ENCODE peak calls at places on chromosomes 2 and 18, in eight cellular contexts. F is dorsolateral prefrontal cortex, W is nucleus accumbens, E is T1000, H is A172, O is renal cortical epithelial cell, R is GM23248, Y is NCI-H1436. U is an unnamed sample.

GRCh38 chr2:191151315-191151698 is 513 bp upstream of the STAT4 start:
- DNase-seq in R (no peak), E (no peak), O (no peak), Y (no peak), F (no peak), W (no peak), H (no peak), U (no peak)

GRCh38 chr2:96554293-96555145 is 18.0 kb downstream of the ARID5A start:
- DNase-seq in W (peak), O (peak), F (peak), E (peak), R (peak), Y (peak), H (peak), U (no peak)

GRCh38 chr18:28108254-28108653 is 68.7 kb downstream of the CDH2 start:
- DNase-seq in R (no peak), W (no peak), E (no peak), H (no peak), F (no peak), Y (no peak), O (no peak), U (no peak)

GRCh38 chr2:215573495-215573894 is 137.6 kb upstream of the FN1 start:
- DNase-seq in E (no peak), H (no peak), F (no peak), Y (no peak), W (no peak), O (no peak), R (peak), U (no peak)

GRCh38 chr2:23566236-23567142 is 181.5 kb downstream of the KLHL29 start:
- DNase-seq in O (peak), Y (no peak), E (no peak), W (no peak), H (peak), F (no peak), R (peak), U (no peak)

GRCh38 chr2:42139141-42139540 is 30.0 kb upstream of the EML4 start:
- DNase-seq in E (no peak), F (no peak), Y (no peak), W (no peak), R (peak), O (no peak), H (no peak), U (no peak)

GRCh38 chr2:66717973-66718372 is 283.0 kb downstream of the MEIS1 start:
- DNase-seq in W (no peak), R (no peak), O (no peak), F (no peak), Y (no peak), E (no peak), H (no peak), U (no peak)

GRCh38 chr2:55159037-55159651 is 72.9 kb downstream of the CLHC1 start:
- DNase-seq in E (no peak), O (no peak), F (no peak), Y (no peak), W (no peak), H (peak), R (no peak), U (no peak)

GRCh38 chr2:68565858-68566257 is 77.5 kb upstream of the PROKR1 start:
- DNase-seq in F (no peak), Y (no peak), O (peak), R (peak), W (no peak), H (peak), E (no peak), U (no peak)

GRCh38 chr18:57970356-57971095 is 73.5 kb upstream of the NEDD4L start:
- DNase-seq in H (no peak), E (no peak), O (no peak), Y (no peak), F (no peak), W (no peak), R (peak), U (no peak)

GRCh38 chr18:38450876-38451275 is 885.3 kb upstream of the CELF4 start:
- DNase-seq in R (no peak), E (no peak), O (no peak), H (no peak), F (no peak), W (no peak), Y (no peak), U (no peak)

GRCh38 chr2:11156396-11157075 is 1.3 kb downstream of the SLC66A3 start:
- DNase-seq in H (no peak), W (no peak), F (no peak), R (no peak), E (no peak), Y (no peak), O (no peak), U (no peak)

GRCh38 chr2:18525236-18525635 is 35.2 kb downstream of the RDH14 start:
- DNase-seq in F (no peak), H (no peak), W (no peak), O (no peak), E (no peak), Y (no peak), R (no peak), U (no peak)

GRCh38 chr2:216803803-216804202 is 56.1 kb downstream of the TNP1 start:
- DNase-seq in H (no peak), R (no peak), Y (no peak), O (no peak), W (no peak), F (no peak), E (no peak), U (peak)

GRCh38 chr18:11052800-11053199 is 96.6 kb downstream of the PIEZO2 start:
- DNase-seq in H (peak), R (peak), W (no peak), O (no peak), E (no peak), Y (no peak), F (no peak), U (no peak)

GRCh38 chr2:176534798-176535479 is 265.7 kb downstream of the MTX2 start:
- DNase-seq in H (peak), W (no peak), F (no peak), R (peak), E (no peak), Y (no peak), O (peak), U (no peak)

GRCh38 chr2:176931588-176932563 is 280.7 kb upstream of the HNRNPA3 start:
- DNase-seq in O (peak), E (no peak), F (no peak), H (peak), Y (no peak), W (no peak), R (peak), U (no peak)

GRCh38 chr2:130391872-130392670 is 36.2 kb downstream of the PTPN18 start:
- DNase-seq in E (no peak), H (no peak), O (no peak), R (peak), Y (no peak), F (no peak), W (no peak), U (peak)

GRCh38 chr18:2978626-2979025 is 34.3 kb downstream of the LPIN2 start:
- DNase-seq in H (peak), E (peak), W (no peak), Y (no peak), F (no peak), O (peak), R (peak), U (no peak)

GRCh38 chr2:177169810-177170514 is 42.6 kb upstream of the HNRNPA3 start:
- DNase-seq in Y (peak), E (no peak), H (no peak), O (no peak), F (no peak), R (no peak), W (no peak), U (no peak)

GRCh38 chr2:1972948-1973347 is 228.6 kb upstream of the PXDN start:
- DNase-seq in H (no peak), W (no peak), F (no peak), E (no peak), O (no peak), Y (no peak), R (no peak), U (no peak)

GRCh38 chr2:135299165-135299564 is 231.9 kb downstream of the ZRANB3 start:
- DNase-seq in Y (no peak), O (no peak), H (no peak), F (no peak), E (no peak), W (no peak), R (no peak), U (no peak)

GRCh38 chr2:194819367-194819766 is 837.7 kb upstream of the SLC39A10 start:
- DNase-seq in W (no peak), H (peak), O (no peak), R (no peak), Y (peak), F (no peak), E (no peak), U (no peak)

GRCh38 chr2:105734762-105735538 is 9.8 kb upstream of the NCK2 start:
- DNase-seq in O (peak), Y (no peak), W (no peak), F (no peak), R (peak), E (no peak), H (peak), U (no peak)

GRCh38 chr2:41698787-41699422 is 348.9 kb upstream of the PKDCC start:
- DNase-seq in F (peak), W (peak), R (peak), Y (no peak), O (no peak), H (peak), E (no peak), U (peak)

GRCh38 chr2:158179660-158180059 is 78.0 kb downstream of the UPP2 start:
- DNase-seq in E (no peak), H (peak), O (peak), F (no peak), Y (no peak), W (no peak), R (peak), U (no peak)

GRCh38 chr2:61431345-61431744 is 39.5 kb downstream of the USP34 start:
- DNase-seq in W (no peak), F (no peak), Y (no peak), H (no peak), O (no peak), R (no peak), E (no peak), U (no peak)

GRCh38 chr2:13035866-13036265 is 319.1 kb downstream of the TRIB2 start:
- DNase-seq in O (no peak), F (no peak), R (no peak), H (no peak), Y (no peak), W (no peak), E (no peak), U (no peak)

GRCh38 chr2:150621800-150622199 is 134.3 kb upstream of the RND3 start:
- DNase-seq in Y (no peak), O (peak), E (peak), F (no peak), W (no peak), R (peak), H (peak), U (no peak)

GRCh38 chr2:160353166-160353565 is 140.4 kb downstream of the RBMS1 start:
- DNase-seq in E (no peak), Y (no peak), O (no peak), R (no peak), F (no peak), H (no peak), W (no peak), U (no peak)

GRCh38 chr2:197161738-197162137 is 148.8 kb downstream of the ANKRD44 start:
- DNase-seq in F (no peak), Y (no peak), H (no peak), O (no peak), R (no peak), E (no peak), W (no peak), U (no peak)

GRCh38 chr2:229832499-229832898 is 89.3 kb downstream of the TRIP12 start:
- DNase-seq in W (no peak), E (no peak), F (no peak), R (no peak), Y (no peak), H (no peak), O (peak), U (no peak)

GRCh38 chr2:53075760-53076159 is 691.8 kb upstream of the CHAC2 start:
- DNase-seq in Y (no peak), O (no peak), H (no peak), W (no peak), R (no peak), E (no peak), F (no peak), U (no peak)

GRCh38 chr18:59988098-59988706 is 88.4 kb downstream of the PMAIP1 start:
- DNase-seq in E (no peak), O (peak), W (no peak), F (no peak), Y (peak), H (peak), R (peak), U (peak)

GRCh38 chr2:189798312-189799029 is 14.2 kb downstream of the PMS1 start:
- DNase-seq in W (no peak), R (peak), Y (peak), H (peak), O (peak), F (no peak), E (no peak), U (no peak)

GRCh38 chr2:1613731-1614354 is 130.5 kb downstream of the PXDN start:
- DNase-seq in W (no peak), R (peak), Y (no peak), O (peak), H (peak), F (no peak), E (no peak), U (no peak)

U was measured in hypothalamus.